ENCODE peak calls at places on chromosomes 2 and 18, in four cellular contexts. F is pancreas, X is cardiac muscle cell, N is IMR-90. P is an unnamed sample. For H3K4me1, the result is how much of the 10 kb centered on the place peaks cover.

GRCh38 chr18:58896268-58896667 is 31.6 kb downstream of the ZNF532 start:
- DNase-seq in X (no peak), F (no peak), N (no peak), P (no peak)

GRCh38 chr2:74025971-74026612 is 41.4 kb downstream of the TET3 start:
- DNase-seq in F (no peak), X (no peak), N (peak), P (no peak)

GRCh38 chr2:234003972-234004617 is 46.4 kb upstream of the SPP2 start:
- DNase-seq in X (no peak), N (peak), F (no peak), P (no peak)

GRCh38 chr2:134982603-134983002 is 64.0 kb downstream of the CCNT2 start:
- DNase-seq in F (no peak), X (no peak), N (no peak), P (no peak)

GRCh38 chr2:112048887-112049286 is 6.2 kb upstream of the TMEM87B start:
- DNase-seq in X (peak), N (peak), F (no peak), P (no peak)

GRCh38 chr2:3611136-3611535 is 16.2 kb downstream of the COLEC11 start:
- DNase-seq in X (no peak), N (no peak), F (no peak), P (no peak)

GRCh38 chr2:30821960-30822359 is 14.7 kb upstream of the CAPN13 start:
- DNase-seq in N (no peak), F (no peak), X (no peak), P (no peak)

GRCh38 chr2:100293341-100294161 is 28.8 kb downstream of the LONRF2 start:
- DNase-seq in N (peak), X (no peak), F (no peak), P (no peak)

GRCh38 chr2:109299466-109299865 is 170.5 kb downstream of the SH3RF3 start:
- DNase-seq in N (no peak), F (no peak), X (no peak), P (no peak)

GRCh38 chr2:68980956-68981355 is 6.5 kb downstream of the GKN1 start:
- DNase-seq in N (no peak), F (no peak), X (no peak), P (no peak)

GRCh38 chr2:207224814-207225482 is 59.2 kb upstream of the KLF7 start:
- DNase-seq in X (no peak), F (no peak), N (no peak), P (no peak)

GRCh38 chr18:31821452-31822171 is 60.9 kb upstream of the SLC25A52 start:
- DNase-seq in N (no peak), F (no peak), X (peak), P (no peak)

GRCh38 chr2:74481961-74482800 is 617 bp downstream of the CCDC142 start:
- DNase-seq in X (peak), N (no peak), F (peak), P (no peak)

GRCh38 chr18:22346968-22347611 is 70.6 kb downstream of the CTAGE1 start:
- DNase-seq in N (peak), X (peak), F (peak), P (no peak)

GRCh38 chr2:181763423-181763822 is 83.1 kb upstream of the NEUROD1 start:
- DNase-seq in F (no peak), N (no peak), X (no peak), P (no peak)

GRCh38 chr18:79496978-79497637 is 101.4 kb downstream of the NFATC1 start:
- DNase-seq in F (no peak), X (no peak), N (peak), P (no peak)

GRCh38 chr2:218393750-218394290 is 5.8 kb upstream of the CTDSP1 start:
- DNase-seq in X (no peak), N (no peak), F (no peak), P (no peak)

GRCh38 chr2:174013310-174013751 is 48.2 kb upstream of the SP3 start:
- DNase-seq in N (no peak), X (no peak), F (no peak), P (no peak)

GRCh38 chr2:191612496-191612895 is 65.4 kb upstream of the NABP1 start:
- DNase-seq in N (peak), F (no peak), X (no peak), P (no peak)

GRCh38 chr2:79393806-79394484 is 118.9 kb upstream of the CTNNA2 start:
- DNase-seq in N (no peak), X (peak), F (no peak), P (no peak)

GRCh38 chr18:10524507-10525425 is 1.1 kb upstream of the NAPG start:
- DNase-seq in F (no peak), N (peak), X (no peak), P (no peak)

GRCh38 chr2:173229086-173229485 is 125.6 kb upstream of the CDCA7 start:
- DNase-seq in X (no peak), F (no peak), N (no peak), P (no peak)

GRCh38 chr18:56952026-56952425 is 194.9 kb upstream of the BOD1L2 start:
- DNase-seq in N (no peak), X (peak), F (no peak), P (no peak)

GRCh38 chr2:1477196-1478040 is 64.2 kb downstream of the TPO start:
- DNase-seq in N (no peak), F (no peak), X (no peak), P (no peak)

GRCh38 chr2:120669121-120669952 is 66.3 kb upstream of the GLI2 start:
- DNase-seq in F (no peak), X (peak), N (peak), P (no peak)

GRCh38 chr2:44934521-44934961 is 7.0 kb upstream of the SIX3 start:
- DNase-seq in N (no peak), F (no peak), X (no peak), P (no peak)

GRCh38 chr2:5690718-5691658 is 1.2 kb upstream of the SOX11 start:
- DNase-seq in F (no peak), X (peak), N (peak), P (no peak)

GRCh38 chr18:56747032-56747658 is 96.0 kb downstream of the WDR7 start:
- DNase-seq in F (no peak), N (no peak), X (no peak), P (no peak)

GRCh38 chr2:174985624-174986023 is 19.6 kb downstream of the CHN1 start:
- DNase-seq in N (peak), F (no peak), X (no peak), P (no peak)

DNA sequence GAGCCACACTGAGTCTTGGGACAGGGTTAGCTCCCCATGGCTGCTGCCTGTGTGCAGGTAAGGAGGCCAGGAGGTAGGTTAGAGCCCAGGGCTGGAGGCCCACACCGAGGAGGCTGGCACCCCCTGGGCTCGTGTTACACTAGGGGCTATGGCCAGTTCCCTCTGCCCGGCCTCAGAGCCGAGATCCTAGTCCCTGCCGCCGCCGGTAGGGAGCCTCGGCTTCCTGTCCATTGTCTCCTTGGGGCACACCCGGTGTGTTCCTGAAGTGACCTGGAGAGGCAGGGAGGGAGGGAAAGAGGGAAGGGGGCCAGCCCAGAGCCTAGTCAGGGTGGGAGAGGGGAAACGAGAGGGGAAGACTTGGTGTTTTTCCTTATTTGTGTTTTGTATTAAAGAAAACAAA is 170.5 kb downstream of the CTIF start:
- DNase-seq in F (no peak), N (no peak), X (no peak), P (no peak)
- H3K4me1 ChIP-seq in F (under half), N (under half), X (under half), P (under half)

GRCh38 chr2:143163499-143163898 is 34.3 kb downstream of the ARHGAP15 start:
- DNase-seq in N (no peak), X (no peak), F (no peak), P (no peak)
- H3K27ac ChIP-seq in N (no peak), X (no peak), F (no peak), P (no peak)

DNA sequence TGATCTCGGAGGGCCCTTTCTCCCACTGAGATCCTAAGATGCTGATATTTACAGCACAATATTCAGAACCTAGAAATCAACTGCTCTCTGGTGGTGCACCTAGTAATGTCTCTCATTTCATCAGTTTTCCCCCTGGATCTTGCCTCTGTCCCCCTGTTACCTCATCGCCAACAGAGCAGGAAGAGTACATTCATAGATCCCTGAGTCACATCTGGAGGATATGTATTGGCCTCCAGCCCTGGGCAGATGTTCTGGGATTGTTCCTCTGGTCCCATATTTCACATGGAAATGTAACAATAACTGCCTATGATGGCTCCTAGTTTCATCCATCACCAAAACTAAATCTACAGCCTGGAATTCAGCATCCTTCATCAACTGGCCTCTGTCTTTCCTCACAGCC is 278.8 kb upstream of the SLC14A2 start:
- DNase-seq in N (no peak), F (no peak), X (no peak), P (no peak)
- H3K4me3 ChIP-seq in N (no peak), F (no peak), X (no peak), P (no peak)

GRCh38 chr2:197205590-197206215 is 104.9 kb downstream of the ANKRD44 start:
- DNase-seq in N (no peak), X (no peak), F (no peak), P (peak)
- H3K4me1 ChIP-seq in N (under half), X (under half), F (under half), P (half or more)

DNA sequence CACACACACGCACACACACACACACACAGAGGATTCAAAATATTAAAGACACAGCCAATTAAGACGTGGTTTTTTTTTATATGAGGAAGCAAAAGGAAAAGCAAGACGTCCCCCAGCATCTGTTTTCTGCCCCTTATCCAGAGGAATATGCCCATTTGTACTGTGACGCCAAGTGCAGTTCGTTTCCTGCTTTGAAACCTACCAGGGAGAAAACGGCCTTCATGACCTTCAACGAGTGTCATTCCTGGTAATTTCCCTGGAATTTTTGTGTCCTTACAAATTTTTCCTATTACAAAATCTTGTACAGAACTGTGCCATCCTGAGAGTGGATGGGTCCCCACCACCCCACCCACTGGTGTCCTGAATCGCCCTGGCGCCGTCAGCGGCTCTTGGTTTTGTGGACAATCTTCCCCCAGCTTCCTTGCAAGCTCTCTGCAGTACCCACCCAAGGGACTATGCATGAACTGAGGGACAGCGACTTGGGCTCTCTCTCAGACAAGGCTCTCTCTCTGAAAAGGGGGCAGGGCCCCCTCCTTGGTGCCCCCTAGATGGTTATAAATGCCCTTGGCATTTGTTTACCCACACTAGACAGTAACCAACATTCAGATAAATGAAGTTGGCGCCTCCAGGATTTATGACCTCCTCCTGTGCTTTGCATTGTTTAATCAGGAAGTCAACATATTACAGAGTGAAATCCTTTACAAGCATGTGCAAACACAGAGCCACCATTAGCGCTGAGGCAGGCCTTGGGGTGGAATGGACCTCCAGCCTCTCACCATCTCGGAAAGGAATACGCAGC is 547.6 kb upstream of the ID2 start:
- DNase-seq in F (no peak), X (no peak), N (no peak), P (no peak)
- H3K27ac ChIP-seq in F (peak), X (no peak), N (no peak), P (no peak)

GRCh38 chr2:202782930-202783558 is 88.5 kb downstream of the ICA1L start:
- DNase-seq in F (no peak), X (no peak), N (no peak), P (no peak)

GRCh38 chr2:202778217-202778616 is 93.3 kb downstream of the ICA1L start:
- DNase-seq in X (no peak), N (no peak), F (no peak), P (no peak)

DNA sequence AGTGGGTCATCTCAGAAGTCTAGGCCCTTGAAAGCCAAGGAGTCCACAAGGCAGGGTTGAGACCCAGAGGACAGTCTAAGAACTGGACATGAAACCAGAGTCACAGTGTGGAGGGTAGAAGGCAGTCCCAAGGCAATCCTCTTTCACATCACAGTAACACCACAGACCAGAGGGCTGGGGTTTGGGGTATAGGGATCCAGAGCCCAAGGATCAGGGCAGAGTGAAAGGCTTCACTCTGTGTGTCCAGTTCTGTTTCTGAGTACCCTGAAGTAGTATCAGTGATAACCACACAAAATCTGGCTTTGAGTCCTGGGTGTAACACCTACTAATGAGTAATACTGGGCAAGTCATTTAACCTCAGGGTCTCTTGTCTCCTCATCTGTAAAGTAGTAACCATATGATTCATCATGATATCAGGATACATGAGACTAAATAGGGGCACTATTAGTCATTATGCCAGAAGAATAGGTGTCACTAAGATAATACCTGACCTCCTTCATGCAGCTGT is 91.0 kb downstream of the ICA1L start:
- DNase-seq in X (no peak), F (no peak), N (peak), P (no peak)
- H3K4me3 ChIP-seq in X (no peak), F (no peak), N (no peak), P (no peak)

GRCh38 chr2:28564346-28564745 is 68.5 kb downstream of the PLB1 start:
- DNase-seq in X (no peak), F (no peak), N (no peak), P (no peak)

GRCh38 chr2:28565033-28565432 is 69.2 kb downstream of the PLB1 start:
- DNase-seq in F (no peak), X (no peak), N (no peak), P (no peak)

GRCh38 chr2:28566441-28567075 is 70.7 kb downstream of the PLB1 start:
- DNase-seq in N (peak), X (peak), F (peak), P (peak)

GRCh38 chr2:28565720-28566295 is 69.9 kb downstream of the PLB1 start:
- DNase-seq in X (no peak), F (no peak), N (no peak), P (no peak)

GRCh38 chr2:28563869-28564268 is 68.0 kb downstream of the PLB1 start:
- DNase-seq in F (no peak), N (no peak), X (no peak), P (no peak)
- H3K4me1 ChIP-seq in F (under half), N (under half), X (under half), P (under half)

P was measured in CD8-positive, alpha-beta T cell.